ENCODE peak calls at places on chromosomes 11 and 22, in nine cellular contexts. V is suprapubic skin, G is Peyer's patch, K is heart left ventricle, C is uterus, H is HepG2, X is endothelial cell of umbilical vein, W is K562, E is ovary. Q is an unnamed sample.

GRCh38 chr11:1853376-1854131 is 670 bp downstream of the LSP1 start:
- DNase-seq in E (no peak), H (no peak), K (no peak), C (no peak), X (no peak), V (no peak), W (no peak), G (no peak), Q (no peak)

GRCh38 chr11:111592491-111592890 is 9.8 kb upstream of the SIK2 start:
- DNase-seq in W (no peak), G (no peak), X (no peak), V (no peak), H (no peak), E (no peak), C (no peak), K (no peak), Q (no peak)

GRCh38 chr11:45056529-45056928 is 89.9 kb upstream of the PRDM11 start:
- DNase-seq in G (no peak), V (no peak), K (no peak), H (no peak), E (no peak), X (no peak), W (no peak), C (no peak), Q (no peak)

GRCh38 chr11:115548878-115549528 is 44.8 kb upstream of the CADM1 start:
- DNase-seq in H (peak; percentile 95), C (no peak), G (peak; percentile 75), X (no peak), V (no peak), K (no peak), E (no peak), W (no peak), Q (no peak)

GRCh38 chr22:50310209-50310722 is 2.8 kb upstream of the PLXNB2 start:
- DNase-seq in C (no peak), W (no peak), K (peak; percentile 18), E (no peak), G (no peak), H (peak; percentile 69), V (no peak), X (no peak), Q (no peak)

GRCh38 chr11:128720522-128720985 is 26.7 kb downstream of the FLI1 start:
- DNase-seq in W (no peak), V (no peak), E (no peak), C (no peak), X (peak; percentile 58), H (no peak), G (peak; percentile 81), K (no peak), Q (no peak)

GRCh38 chr11:34395916-34396555 is 38.2 kb upstream of the ABTB2 start:
- DNase-seq in W (no peak), G (no peak), C (no peak), X (peak; percentile 24), E (no peak), V (no peak), H (no peak), K (no peak), Q (no peak)

GRCh38 chr11:57294225-57295131 is 30.3 kb downstream of the TNKS1BP1 start:
- DNase-seq in K (no peak), W (no peak), H (no peak), E (no peak), G (no peak), V (no peak), X (peak; percentile 74), C (no peak), Q (no peak)

GRCh38 chr22:21448627-21449416 is 18.4 kb upstream of the TMEM191C start:
- DNase-seq in X (no peak), K (peak; percentile 12), E (no peak), V (peak; percentile 46), W (no peak), G (peak; percentile 39), H (no peak), C (no peak), Q (no peak)

GRCh38 chr22:31344369-31345330 is 1.5 kb downstream of the PATZ1 start:
- DNase-seq in X (peak; percentile 60), H (no peak), K (no peak), C (peak; percentile 50), E (peak; percentile 58), W (no peak), G (peak; percentile 79), V (peak; percentile 72), Q (no peak)

DNA sequence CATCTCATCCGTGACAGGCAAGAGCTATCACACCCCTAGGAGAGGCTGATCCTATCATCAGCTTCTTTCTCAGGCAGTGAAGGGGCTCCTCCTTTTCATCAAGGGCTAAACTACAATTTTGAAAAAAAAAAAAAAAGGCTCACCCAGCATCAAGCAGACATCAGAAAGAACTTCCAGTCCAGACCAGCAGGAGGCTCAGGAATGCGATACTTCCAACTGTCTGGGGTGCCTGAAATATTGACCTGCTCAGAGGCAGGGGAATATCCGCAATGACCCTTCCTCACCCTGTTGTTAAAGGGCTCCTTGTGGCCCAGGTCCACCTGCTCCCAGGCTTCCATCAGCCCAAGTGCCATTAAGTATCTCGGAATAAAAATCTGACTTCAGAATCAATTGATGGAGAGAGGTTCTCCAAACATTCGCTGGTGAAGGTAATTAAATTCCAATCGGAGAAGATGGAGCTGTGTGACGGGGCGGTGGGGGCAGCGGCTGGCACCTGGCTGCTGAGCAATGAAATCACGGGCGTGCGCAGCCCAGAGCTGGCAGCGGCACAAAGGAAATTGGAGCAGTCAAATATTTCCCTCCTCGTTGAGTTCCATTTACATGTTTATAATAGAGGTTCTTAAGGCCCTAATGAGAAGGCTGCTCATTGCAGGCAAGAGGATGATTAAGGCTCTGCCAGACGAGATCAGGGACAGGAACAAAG is 68.9 kb upstream of the THY1 start:
- DNase-seq in C (no peak), V (no peak), G (no peak), W (peak; percentile 28), K (no peak), H (no peak), X (no peak), E (no peak), Q (no peak)
- TF ChIP-seq CTCF in C (no peak), V (peak; percentile 22), G (no peak), W (peak; percentile 23), K (no peak), H (no peak), X (peak; percentile 15), E (no peak), Q (no peak)

DNA sequence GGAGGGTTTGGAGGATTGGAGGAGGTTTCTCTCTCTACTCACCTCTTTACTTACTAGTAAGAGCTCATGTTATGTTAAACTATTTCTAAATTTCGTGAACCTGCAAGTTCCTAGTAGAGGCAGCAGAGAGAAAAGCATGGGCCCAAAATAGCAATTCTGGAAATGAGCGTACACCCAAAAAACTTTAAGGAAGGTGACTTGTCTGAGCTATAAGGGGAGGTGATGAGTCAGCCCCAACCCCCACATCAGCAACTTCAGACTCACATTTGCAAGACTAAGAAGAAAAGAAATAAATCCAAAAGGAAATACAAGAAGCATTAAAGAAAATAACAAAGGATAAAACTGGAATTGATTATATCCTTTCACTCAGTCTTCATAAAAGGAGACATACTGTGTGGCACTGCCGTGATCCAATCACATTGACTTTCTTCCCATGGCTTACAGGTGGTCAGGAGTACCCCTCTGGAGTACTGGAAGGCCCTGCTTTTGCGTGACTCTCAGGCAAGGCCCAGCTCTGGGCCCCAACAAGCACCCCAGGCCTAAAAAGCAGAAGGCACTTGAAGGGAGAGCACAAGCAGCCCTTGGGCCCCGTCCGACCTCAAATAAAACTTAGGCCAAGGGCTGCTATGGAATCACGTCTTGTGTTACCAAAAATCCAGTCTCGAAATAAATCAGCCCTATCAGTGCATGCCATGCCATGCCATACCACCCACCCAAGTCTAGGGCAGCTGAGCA is 14.3 kb downstream of the PACSIN2 start:
- DNase-seq in G (no peak), C (no peak), K (no peak), W (no peak), V (no peak), H (no peak), X (no peak), E (no peak), Q (no peak)
- H3K4me1 ChIP-seq in G (peaks cover 79% of the 10 kb centered on the region), C (peaks cover 6% of the 10 kb centered on the region), K (peaks cover 28% of the 10 kb centered on the region), W (peaks cover 42% of the 10 kb centered on the region), V (peaks cover 79% of the 10 kb centered on the region), H (peaks cover 98% of the 10 kb centered on the region), X (peaks cover 59% of the 10 kb centered on the region), E (peaks cover 30% of the 10 kb centered on the region), Q (peaks cover 71% of the 10 kb centered on the region)

DNA sequence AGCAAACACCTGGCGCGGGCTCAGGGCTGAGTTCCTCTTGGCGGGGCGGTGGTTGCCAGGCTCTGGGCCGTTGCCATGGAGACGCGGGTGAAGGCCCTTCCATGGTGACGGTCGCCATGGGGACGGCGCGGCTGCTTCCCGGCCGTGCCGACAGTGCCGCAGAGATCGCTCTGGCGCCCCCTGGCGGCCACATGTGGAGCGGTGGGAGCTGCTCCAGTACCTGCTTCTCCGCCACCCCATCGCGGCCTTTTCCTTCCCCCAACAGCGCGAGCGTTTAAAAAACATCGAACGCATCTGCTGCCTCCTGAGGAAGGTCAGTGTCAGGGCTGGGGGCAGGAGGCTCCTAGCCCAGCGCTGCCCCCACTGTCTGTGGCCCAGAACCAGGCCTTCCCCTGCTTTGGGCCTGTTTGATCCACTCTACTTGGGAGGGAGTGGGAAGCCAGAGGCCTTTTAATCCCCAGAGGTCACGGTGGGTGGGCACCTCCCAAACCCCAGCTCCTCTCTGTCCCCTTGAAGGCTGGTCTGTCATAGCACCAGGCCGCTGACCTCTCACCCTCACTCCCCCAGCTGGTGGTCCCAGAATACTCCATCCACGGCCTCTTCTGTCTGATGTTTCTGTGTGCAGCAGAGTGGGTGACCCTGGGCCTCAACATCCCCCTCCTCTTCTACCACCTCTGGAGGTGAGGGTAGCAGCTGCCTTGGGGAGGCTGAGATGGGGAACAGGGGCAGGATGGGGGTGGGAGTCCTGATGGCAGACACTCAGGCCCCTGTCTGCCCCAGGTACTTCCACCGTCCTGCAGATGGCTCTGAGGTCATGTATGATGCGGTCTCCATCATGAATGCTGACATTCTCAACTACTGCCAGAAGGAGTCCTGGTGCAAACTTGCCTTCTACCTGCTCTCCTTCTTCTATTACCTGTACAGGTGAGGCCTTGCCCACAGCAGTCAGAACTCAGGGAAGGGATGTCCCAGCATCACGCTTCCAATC is 4.8 kb downstream of the CNIH2 start:
- DNase-seq in H (peak; percentile 93), K (peak; percentile 97), E (peak; percentile 98), W (peak; percentile 96), V (peak; percentile 99), G (peak; percentile 100), X (peak; percentile 92), C (peak; percentile 95), Q (no peak)
- TF ChIP-seq POLR2A in H (no peak), K (no peak), E (no peak), W (peak; percentile 31), V (no peak), G (peak; percentile 15), X (peak; percentile 74), C (no peak), Q (no peak)

DNA sequence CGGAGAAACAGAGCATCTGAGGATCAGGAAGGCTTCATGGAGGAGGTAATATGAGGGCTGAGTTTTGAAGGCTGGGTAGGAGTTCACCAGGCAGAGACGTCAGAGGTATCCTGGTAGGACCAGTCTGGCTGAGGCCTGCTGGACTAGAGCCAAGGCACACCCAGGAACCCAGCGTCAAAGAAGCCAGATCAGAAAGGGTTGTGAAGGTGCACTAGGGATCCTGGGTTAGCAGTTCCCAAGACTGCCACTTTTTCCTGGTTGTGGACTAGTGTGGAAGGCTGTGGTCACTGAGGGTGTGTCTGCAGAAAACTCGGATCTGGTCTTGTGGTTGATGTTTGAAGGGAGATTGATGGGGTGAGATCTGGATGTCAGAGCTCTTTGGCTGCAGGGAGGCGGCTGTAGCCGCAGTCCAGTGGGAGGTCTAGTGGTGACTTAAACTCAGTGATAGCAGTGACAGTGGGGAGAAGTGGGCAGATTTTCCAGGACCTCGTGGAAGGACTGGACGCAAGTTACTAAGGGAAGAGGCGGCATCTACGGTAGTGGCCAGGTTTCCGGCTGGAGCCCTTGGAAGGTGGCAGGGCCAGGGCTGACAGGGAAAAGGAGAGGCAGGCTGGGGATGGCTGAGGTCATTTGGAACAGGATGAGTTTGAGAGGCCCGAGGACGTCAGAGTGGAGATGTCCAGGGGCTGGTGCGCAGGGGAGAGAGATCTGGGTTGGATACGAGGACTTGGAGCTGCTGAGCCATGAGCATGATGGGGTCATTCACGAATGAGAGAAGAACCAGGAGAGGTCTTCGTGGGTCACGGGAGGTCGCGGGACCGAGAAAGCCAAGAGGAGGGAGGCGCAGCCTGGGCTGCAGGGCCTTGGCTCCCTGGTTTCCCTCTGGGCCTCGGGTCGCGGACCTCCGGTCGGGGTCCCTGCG is 10.9 kb downstream of the RELA start:
- DNase-seq in X (no peak), C (peak; percentile 36), G (peak; percentile 77), E (peak; percentile 55), V (peak; percentile 79), W (peak; percentile 37), H (no peak), K (peak; percentile 43), Q (no peak)
- TF ChIP-seq CTCF in X (no peak), C (no peak), G (no peak), E (no peak), V (no peak), W (no peak), H (no peak), K (no peak), Q (no peak)

Q was measured in vagina.